ENCODE peak calls at places on chromosomes 16 and 17, in seven cellular contexts. T is AG08395, M is RPMI7951, F is mesenchymal stem cell, V is HCEC 1CT, N is Panc1, R is hypothalamus. I is an unnamed sample.
A peak's percentile ranks its signal among the peaks of the same experiment; 100 is the strongest.

GRCh38 chr17:78903101-78903779 is at the start of gene CEP295NL:
- DNase-seq in T (no peak), M (no peak), F (peak; percentile 55), V (no peak), N (no peak), R (peak; percentile 42), I (no peak)

GRCh38 chr17:77308768-77309726 is 168.3 kb downstream of the SEC14L1 start:
- DNase-seq in T (peak; percentile 88), M (peak; percentile 90), F (peak; percentile 83), V (peak; percentile 82), N (no peak), R (no peak), I (no peak)

GRCh38 chr16:89393731-89394406 is 96.5 kb downstream of the ANKRD11 start:
- DNase-seq in T (no peak), M (no peak), F (no peak), V (no peak), N (no peak), R (no peak), I (no peak)

GRCh38 chr17:19386276-19386863 is 620 bp downstream of the MFAP4 start:
- DNase-seq in T (peak; percentile 83), M (peak; percentile 77), F (peak; percentile 94), V (peak; percentile 95), N (no peak), R (no peak), I (no peak)

GRCh38 chr16:49179714-49180330 is 101.8 kb downstream of the CBLN1 start:
- DNase-seq in T (no peak), M (no peak), F (no peak), V (no peak), N (no peak), R (no peak), I (no peak)

GRCh38 chr17:16381496-16381820 is 567 bp downstream of the UBB start:
- DNase-seq in T (no peak), M (no peak), F (no peak), V (peak; percentile 14), N (no peak), R (no peak), I (no peak)

GRCh38 chr16:23104032-23104955 is 45.0 kb downstream of the USP31 start:
- DNase-seq in T (no peak), M (no peak), F (no peak), V (no peak), N (no peak), R (no peak), I (no peak)

GRCh38 chr16:59632266-59632855 is 898.2 kb upstream of the GOT2 start:
- DNase-seq in T (peak; percentile 67), M (peak; percentile 76), F (peak; percentile 75), V (peak; percentile 93), N (no peak), R (no peak), I (no peak)

GRCh38 chr17:57178839-57179238 is 77.5 kb upstream of the MSI2 start:
- DNase-seq in T (no peak), M (no peak), F (no peak), V (no peak), N (no peak), R (no peak), I (no peak)

GRCh38 chr16:52547001-52547833 is at the start of gene TOX3:
- DNase-seq in T (no peak), M (no peak), F (no peak), V (no peak), N (no peak), R (no peak), I (no peak)

GRCh38 chr17:77291591-77292386 is 151.0 kb downstream of the SEC14L1 start:
- DNase-seq in T (no peak), M (no peak), F (no peak), V (no peak), N (no peak), R (no peak), I (no peak)

GRCh38 chr17:74045608-74046007 is 157.9 kb upstream of the RPL38 start:
- DNase-seq in T (no peak), M (peak; percentile 43), F (no peak), V (no peak), N (no peak), R (no peak), I (no peak)

GRCh38 chr17:82333279-82334171 is at the start of gene SECTM1:
- DNase-seq in T (peak; percentile 72), M (peak; percentile 79), F (peak; percentile 71), V (peak; percentile 1), N (no peak), R (no peak), I (no peak)

GRCh38 chr17:73899839-73900238 is 255.6 kb upstream of the SDK2 start:
- DNase-seq in T (no peak), M (no peak), F (no peak), V (no peak), N (no peak), R (no peak), I (no peak)

GRCh38 chr16:56986361-56986760 is 3.0 kb upstream of the NLRC5 start:
- DNase-seq in T (no peak), M (no peak), F (no peak), V (no peak), N (no peak), R (no peak), I (no peak)

GRCh38 chr16:26688699-26689098 is 378.0 kb upstream of the C16orf82 start:
- DNase-seq in T (no peak), M (no peak), F (no peak), V (no peak), N (no peak), R (no peak), I (no peak)